ENCODE peak calls at places on chromosomes 7 and 10, in ten cellular contexts. One of them, this sample, is unnamed.

GRCh38 chr10:121753726-121754476 is 155.7 kb upstream of the FGFR2 start:
- DNase-seq in dermis blood vessel endothelial cell: peak
- DNase-seq in NCI-H460: peak
- DNase-seq in GM23248: peak
- DNase-seq in NCI-H1436 treated with DMSO at 0.1 percent for 48 hours: no peak
- DNase-seq in activated T-helper 1 cell treated with anti-CD3 and anti-CD28 coated beads, Interleukin-12 subunit alpha, Interleukin-12 subunit beta, Interleukin-2, Interleukin-4 antibody, amounts not matched to agents 30 ng/mL and 10 ng/mL and 1 ng/mL, durations not matched to agents 14 hours and 24 hours and 36 hours: no peak
- DNase-seq in NCI-H69: peak
- DNase-seq in ACHN: peak
- DNase-seq in HepG2: no peak
- DNase-seq in stimulated activated CD4-positive, alpha-beta T cell treated with anti-CD3 and anti-CD28 coated beads, Interleukin-2, amount 100 ng/mL, for 48 hours: no peak
- DNase-seq in this sample: no peak

GRCh38 chr7:70637726-70638125 is 494.2 kb upstream of the GALNT17 start:
- DNase-seq in dermis blood vessel endothelial cell: no peak
- DNase-seq in NCI-H460: no peak
- DNase-seq in GM23248: no peak
- DNase-seq in NCI-H1436 treated with DMSO at 0.1 percent for 48 hours: no peak
- DNase-seq in activated T-helper 1 cell treated with anti-CD3 and anti-CD28 coated beads, Interleukin-12 subunit alpha, Interleukin-12 subunit beta, Interleukin-2, Interleukin-4 antibody, amounts not matched to agents 30 ng/mL and 10 ng/mL and 1 ng/mL, durations not matched to agents 14 hours and 24 hours and 36 hours: no peak
- DNase-seq in NCI-H69: peak
- DNase-seq in ACHN: no peak
- DNase-seq in HepG2: no peak
- DNase-seq in stimulated activated CD4-positive, alpha-beta T cell treated with anti-CD3 and anti-CD28 coated beads, Interleukin-2, amount 100 ng/mL, for 48 hours: no peak
- DNase-seq in this sample: no peak

GRCh38 chr10:24503627-24504320 is 219.9 kb downstream of the ARHGAP21 start:
- DNase-seq in dermis blood vessel endothelial cell: peak
- DNase-seq in NCI-H460: peak
- DNase-seq in GM23248: peak
- DNase-seq in NCI-H1436 treated with DMSO at 0.1 percent for 48 hours: no peak
- DNase-seq in activated T-helper 1 cell treated with anti-CD3 and anti-CD28 coated beads, Interleukin-12 subunit alpha, Interleukin-12 subunit beta, Interleukin-2, Interleukin-4 antibody, amounts not matched to agents 30 ng/mL and 10 ng/mL and 1 ng/mL, durations not matched to agents 14 hours and 24 hours and 36 hours: no peak
- DNase-seq in NCI-H69: peak
- DNase-seq in ACHN: peak
- DNase-seq in HepG2: peak
- DNase-seq in stimulated activated CD4-positive, alpha-beta T cell treated with anti-CD3 and anti-CD28 coated beads, Interleukin-2, amount 100 ng/mL, for 48 hours: peak
- DNase-seq in this sample: peak

GRCh38 chr7:90579181-90579688 is 16.9 kb upstream of the CDK14 start:
- DNase-seq in dermis blood vessel endothelial cell: peak
- DNase-seq in NCI-H460: no peak
- DNase-seq in GM23248: peak
- DNase-seq in NCI-H1436 treated with DMSO at 0.1 percent for 48 hours: no peak
- DNase-seq in activated T-helper 1 cell treated with anti-CD3 and anti-CD28 coated beads, Interleukin-12 subunit alpha, Interleukin-12 subunit beta, Interleukin-2, Interleukin-4 antibody, amounts not matched to agents 30 ng/mL and 10 ng/mL and 1 ng/mL, durations not matched to agents 14 hours and 24 hours and 36 hours: no peak
- DNase-seq in NCI-H69: no peak
- DNase-seq in ACHN: no peak
- DNase-seq in HepG2: no peak
- DNase-seq in stimulated activated CD4-positive, alpha-beta T cell treated with anti-CD3 and anti-CD28 coated beads, Interleukin-2, amount 100 ng/mL, for 48 hours: no peak
- DNase-seq in this sample: no peak

GRCh38 chr7:50792342-50793114 is 9.8 kb upstream of the GRB10 start:
- DNase-seq in dermis blood vessel endothelial cell: peak
- DNase-seq in NCI-H460: peak
- DNase-seq in GM23248: peak
- DNase-seq in NCI-H1436 treated with DMSO at 0.1 percent for 48 hours: no peak
- DNase-seq in activated T-helper 1 cell treated with anti-CD3 and anti-CD28 coated beads, Interleukin-12 subunit alpha, Interleukin-12 subunit beta, Interleukin-2, Interleukin-4 antibody, amounts not matched to agents 30 ng/mL and 10 ng/mL and 1 ng/mL, durations not matched to agents 14 hours and 24 hours and 36 hours: no peak
- DNase-seq in NCI-H69: peak
- DNase-seq in ACHN: peak
- DNase-seq in HepG2: no peak
- DNase-seq in stimulated activated CD4-positive, alpha-beta T cell treated with anti-CD3 and anti-CD28 coated beads, Interleukin-2, amount 100 ng/mL, for 48 hours: no peak
- DNase-seq in this sample: no peak

GRCh38 chr7:134813668-134814067 is 34.2 kb downstream of the CALD1 start:
- DNase-seq in dermis blood vessel endothelial cell: peak
- DNase-seq in NCI-H460: no peak
- DNase-seq in GM23248: peak
- DNase-seq in NCI-H1436 treated with DMSO at 0.1 percent for 48 hours: no peak
- DNase-seq in activated T-helper 1 cell treated with anti-CD3 and anti-CD28 coated beads, Interleukin-12 subunit alpha, Interleukin-12 subunit beta, Interleukin-2, Interleukin-4 antibody, amounts not matched to agents 30 ng/mL and 10 ng/mL and 1 ng/mL, durations not matched to agents 14 hours and 24 hours and 36 hours: no peak
- DNase-seq in NCI-H69: no peak
- DNase-seq in ACHN: no peak
- DNase-seq in HepG2: no peak
- DNase-seq in stimulated activated CD4-positive, alpha-beta T cell treated with anti-CD3 and anti-CD28 coated beads, Interleukin-2, amount 100 ng/mL, for 48 hours: no peak
- DNase-seq in this sample: no peak

GRCh38 chr10:104146871-104147270 is 24.9 kb downstream of the SFR1 start:
- DNase-seq in dermis blood vessel endothelial cell: no peak
- DNase-seq in NCI-H460: no peak
- DNase-seq in GM23248: no peak
- DNase-seq in NCI-H1436 treated with DMSO at 0.1 percent for 48 hours: no peak
- DNase-seq in activated T-helper 1 cell treated with anti-CD3 and anti-CD28 coated beads, Interleukin-12 subunit alpha, Interleukin-12 subunit beta, Interleukin-2, Interleukin-4 antibody, amounts not matched to agents 30 ng/mL and 10 ng/mL and 1 ng/mL, durations not matched to agents 14 hours and 24 hours and 36 hours: no peak
- DNase-seq in NCI-H69: peak
- DNase-seq in ACHN: no peak
- DNase-seq in HepG2: no peak
- DNase-seq in stimulated activated CD4-positive, alpha-beta T cell treated with anti-CD3 and anti-CD28 coated beads, Interleukin-2, amount 100 ng/mL, for 48 hours: no peak
- DNase-seq in this sample: no peak

GRCh38 chr7:93544686-93545085 is 29.8 kb downstream of the CALCR start:
- DNase-seq in dermis blood vessel endothelial cell: no peak
- DNase-seq in NCI-H460: no peak
- DNase-seq in GM23248: peak
- DNase-seq in NCI-H1436 treated with DMSO at 0.1 percent for 48 hours: no peak
- DNase-seq in activated T-helper 1 cell treated with anti-CD3 and anti-CD28 coated beads, Interleukin-12 subunit alpha, Interleukin-12 subunit beta, Interleukin-2, Interleukin-4 antibody, amounts not matched to agents 30 ng/mL and 10 ng/mL and 1 ng/mL, durations not matched to agents 14 hours and 24 hours and 36 hours: no peak
- DNase-seq in NCI-H69: no peak
- DNase-seq in ACHN: no peak
- DNase-seq in HepG2: no peak
- DNase-seq in stimulated activated CD4-positive, alpha-beta T cell treated with anti-CD3 and anti-CD28 coated beads, Interleukin-2, amount 100 ng/mL, for 48 hours: no peak
- DNase-seq in this sample: no peak

GRCh38 chr10:131169146-131169545 is 142.4 kb downstream of the TCERG1L start:
- DNase-seq in dermis blood vessel endothelial cell: no peak
- DNase-seq in NCI-H460: no peak
- DNase-seq in GM23248: no peak
- DNase-seq in NCI-H1436 treated with DMSO at 0.1 percent for 48 hours: no peak
- DNase-seq in activated T-helper 1 cell treated with anti-CD3 and anti-CD28 coated beads, Interleukin-12 subunit alpha, Interleukin-12 subunit beta, Interleukin-2, Interleukin-4 antibody, amounts not matched to agents 30 ng/mL and 10 ng/mL and 1 ng/mL, durations not matched to agents 14 hours and 24 hours and 36 hours: no peak
- DNase-seq in NCI-H69: no peak
- DNase-seq in ACHN: no peak
- DNase-seq in HepG2: no peak
- DNase-seq in stimulated activated CD4-positive, alpha-beta T cell treated with anti-CD3 and anti-CD28 coated beads, Interleukin-2, amount 100 ng/mL, for 48 hours: no peak
- DNase-seq in this sample: no peak

GRCh38 chr7:157401567-157402387 is 65.0 kb downstream of the DNAJB6 start:
- DNase-seq in dermis blood vessel endothelial cell: no peak
- DNase-seq in NCI-H460: no peak
- DNase-seq in GM23248: no peak
- DNase-seq in NCI-H1436 treated with DMSO at 0.1 percent for 48 hours: no peak
- DNase-seq in activated T-helper 1 cell treated with anti-CD3 and anti-CD28 coated beads, Interleukin-12 subunit alpha, Interleukin-12 subunit beta, Interleukin-2, Interleukin-4 antibody, amounts not matched to agents 30 ng/mL and 10 ng/mL and 1 ng/mL, durations not matched to agents 14 hours and 24 hours and 36 hours: no peak
- DNase-seq in NCI-H69: no peak
- DNase-seq in ACHN: no peak
- DNase-seq in HepG2: no peak
- DNase-seq in stimulated activated CD4-positive, alpha-beta T cell treated with anti-CD3 and anti-CD28 coated beads, Interleukin-2, amount 100 ng/mL, for 48 hours: no peak
- DNase-seq in this sample: no peak

GRCh38 chr10:101558206-101558605 is 29.9 kb downstream of the POLL start:
- DNase-seq in dermis blood vessel endothelial cell: no peak
- DNase-seq in NCI-H460: no peak
- DNase-seq in GM23248: no peak
- DNase-seq in NCI-H1436 treated with DMSO at 0.1 percent for 48 hours: no peak
- DNase-seq in activated T-helper 1 cell treated with anti-CD3 and anti-CD28 coated beads, Interleukin-12 subunit alpha, Interleukin-12 subunit beta, Interleukin-2, Interleukin-4 antibody, amounts not matched to agents 30 ng/mL and 10 ng/mL and 1 ng/mL, durations not matched to agents 14 hours and 24 hours and 36 hours: no peak
- DNase-seq in NCI-H69: peak
- DNase-seq in ACHN: no peak
- DNase-seq in HepG2: no peak
- DNase-seq in stimulated activated CD4-positive, alpha-beta T cell treated with anti-CD3 and anti-CD28 coated beads, Interleukin-2, amount 100 ng/mL, for 48 hours: no peak
- DNase-seq in this sample: peak

GRCh38 chr7:36583318-36583717 is 141.0 kb downstream of the AOAH start:
- DNase-seq in dermis blood vessel endothelial cell: no peak
- DNase-seq in NCI-H460: no peak
- DNase-seq in GM23248: peak
- DNase-seq in NCI-H1436 treated with DMSO at 0.1 percent for 48 hours: no peak
- DNase-seq in activated T-helper 1 cell treated with anti-CD3 and anti-CD28 coated beads, Interleukin-12 subunit alpha, Interleukin-12 subunit beta, Interleukin-2, Interleukin-4 antibody, amounts not matched to agents 30 ng/mL and 10 ng/mL and 1 ng/mL, durations not matched to agents 14 hours and 24 hours and 36 hours: no peak
- DNase-seq in NCI-H69: peak
- DNase-seq in ACHN: no peak
- DNase-seq in HepG2: no peak
- DNase-seq in stimulated activated CD4-positive, alpha-beta T cell treated with anti-CD3 and anti-CD28 coated beads, Interleukin-2, amount 100 ng/mL, for 48 hours: no peak
- DNase-seq in this sample: no peak

GRCh38 chr10:3785849-3786290 is 861 bp upstream of the KLF6 start:
- DNase-seq in dermis blood vessel endothelial cell: peak
- DNase-seq in NCI-H460: no peak
- DNase-seq in GM23248: peak
- DNase-seq in NCI-H1436 treated with DMSO at 0.1 percent for 48 hours: no peak
- DNase-seq in activated T-helper 1 cell treated with anti-CD3 and anti-CD28 coated beads, Interleukin-12 subunit alpha, Interleukin-12 subunit beta, Interleukin-2, Interleukin-4 antibody, amounts not matched to agents 30 ng/mL and 10 ng/mL and 1 ng/mL, durations not matched to agents 14 hours and 24 hours and 36 hours: no peak
- DNase-seq in NCI-H69: peak
- DNase-seq in ACHN: no peak
- DNase-seq in HepG2: no peak
- DNase-seq in stimulated activated CD4-positive, alpha-beta T cell treated with anti-CD3 and anti-CD28 coated beads, Interleukin-2, amount 100 ng/mL, for 48 hours: peak
- DNase-seq in this sample: no peak

GRCh38 chr7:120760050-120760449 is 97.9 kb downstream of the TSPAN12 start:
- DNase-seq in dermis blood vessel endothelial cell: no peak
- DNase-seq in NCI-H460: no peak
- DNase-seq in GM23248: no peak
- DNase-seq in NCI-H1436 treated with DMSO at 0.1 percent for 48 hours: no peak
- DNase-seq in activated T-helper 1 cell treated with anti-CD3 and anti-CD28 coated beads, Interleukin-12 subunit alpha, Interleukin-12 subunit beta, Interleukin-2, Interleukin-4 antibody, amounts not matched to agents 30 ng/mL and 10 ng/mL and 1 ng/mL, durations not matched to agents 14 hours and 24 hours and 36 hours: no peak
- DNase-seq in NCI-H69: no peak
- DNase-seq in ACHN: no peak
- DNase-seq in HepG2: no peak
- DNase-seq in stimulated activated CD4-positive, alpha-beta T cell treated with anti-CD3 and anti-CD28 coated beads, Interleukin-2, amount 100 ng/mL, for 48 hours: no peak
- DNase-seq in this sample: no peak

GRCh38 chr7:11540271-11540761 is 291.7 kb downstream of the THSD7A start:
- DNase-seq in dermis blood vessel endothelial cell: peak
- DNase-seq in NCI-H460: no peak
- DNase-seq in GM23248: peak
- DNase-seq in NCI-H1436 treated with DMSO at 0.1 percent for 48 hours: no peak
- DNase-seq in activated T-helper 1 cell treated with anti-CD3 and anti-CD28 coated beads, Interleukin-12 subunit alpha, Interleukin-12 subunit beta, Interleukin-2, Interleukin-4 antibody, amounts not matched to agents 30 ng/mL and 10 ng/mL and 1 ng/mL, durations not matched to agents 14 hours and 24 hours and 36 hours: no peak
- DNase-seq in NCI-H69: peak
- DNase-seq in ACHN: no peak
- DNase-seq in HepG2: no peak
- DNase-seq in stimulated activated CD4-positive, alpha-beta T cell treated with anti-CD3 and anti-CD28 coated beads, Interleukin-2, amount 100 ng/mL, for 48 hours: no peak
- DNase-seq in this sample: no peak